ENCODE peak calls at places on chromosomes 6 and 20, in six cellular contexts. Q, V, K, B, R and O are unnamed samples. For H3K4me1, the result is how much of the 10 kb centered on the place peaks cover.

GRCh38 chr6:17865243-17865642 is 122.2 kb downstream of the KIF13A start:
- DNase-seq in Q (peak), V (no peak), K (no peak), B (no peak), R (no peak), O (no peak)

GRCh38 chr6:5866547-5867051 is 140.1 kb downstream of the NRN1 start:
- DNase-seq in Q (no peak), V (no peak), K (peak), B (no peak), R (no peak), O (no peak)

GRCh38 chr6:41546475-41546865 is 289 bp downstream of the FOXP4 start:
- DNase-seq in Q (no peak), V (no peak), K (no peak), B (no peak), R (no peak), O (no peak)

GRCh38 chr20:39190666-39191570 is 228.8 kb downstream of the DHX35 start:
- DNase-seq in Q (peak), V (no peak), K (peak), B (no peak), R (peak), O (peak)

GRCh38 chr6:29236060-29236459 is 65.4 kb downstream of the OR2J2 start:
- DNase-seq in Q (no peak), V (no peak), K (no peak), B (no peak), R (no peak), O (no peak)

GRCh38 chr6:133130863-133131262 is 110.3 kb upstream of the EYA4 start:
- DNase-seq in Q (peak), V (no peak), K (peak), B (no peak), R (no peak), O (no peak)

GRCh38 chr20:19975901-19976300 is 41.3 kb upstream of the NAA20 start:
- DNase-seq in Q (no peak), V (no peak), K (no peak), B (no peak), R (no peak), O (no peak)

GRCh38 chr6:43203029-43203717 is 21.2 kb downstream of the CUL9 start:
- DNase-seq in Q (no peak), V (no peak), K (no peak), B (no peak), R (no peak), O (no peak)

GRCh38 chr6:169646906-169647567 is 54.8 kb downstream of the WDR27 start:
- DNase-seq in Q (no peak), V (no peak), K (no peak), B (no peak), R (no peak), O (no peak)

GRCh38 chr6:144335315-144335861 is 50.3 kb downstream of the UTRN start:
- DNase-seq in Q (no peak), V (no peak), K (no peak), B (no peak), R (no peak), O (no peak)

GRCh38 chr6:71289039-71289801 is 609 bp downstream of the OGFRL1 start:
- DNase-seq in Q (no peak), V (no peak), K (no peak), B (no peak), R (no peak), O (no peak)

GRCh38 chr20:31966991-31967655 is 828 bp upstream of the XKR7 start:
- DNase-seq in Q (no peak), V (no peak), K (no peak), B (no peak), R (no peak), O (no peak)

GRCh38 chr20:23672158-23672557 is 16.7 kb downstream of the CST4 start:
- DNase-seq in Q (no peak), V (no peak), K (no peak), B (no peak), R (no peak), O (no peak)

GRCh38 chr20:4710106-4710475 is 11.6 kb upstream of the PRND start:
- DNase-seq in Q (no peak), V (no peak), K (no peak), B (no peak), R (no peak), O (no peak)

GRCh38 chr6:25472314-25472713 is 179.7 kb upstream of the SCGN start:
- DNase-seq in Q (no peak), V (no peak), K (no peak), B (no peak), R (no peak), O (no peak)

GRCh38 chr6:549901-550300 is 107.0 kb downstream of the HUS1B start:
- DNase-seq in Q (no peak), V (no peak), K (no peak), B (no peak), R (no peak), O (no peak)

DNA sequence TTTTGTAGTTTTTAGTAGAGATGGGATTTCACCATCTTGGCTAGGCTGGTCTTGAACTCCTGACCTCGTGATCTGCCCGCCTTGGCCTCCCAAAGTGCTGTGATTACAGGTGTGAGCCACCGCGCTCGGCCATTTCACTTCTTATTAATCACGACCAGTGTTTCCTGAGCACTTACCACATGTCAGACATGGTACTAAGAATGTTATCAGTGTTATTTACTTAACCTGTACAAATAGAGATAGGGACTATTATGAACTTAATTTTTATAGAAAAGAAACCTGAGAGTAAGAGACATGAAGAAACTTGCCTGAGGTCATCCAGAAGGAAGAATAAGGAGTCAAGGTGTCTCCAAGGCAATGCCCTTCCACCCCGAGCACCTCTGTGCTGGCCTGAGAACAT is 29.3 kb upstream of the EZR start:
- DNase-seq in Q (no peak), V (no peak), K (no peak), B (peak), R (no peak), O (no peak)
- H3K4me1 ChIP-seq in Q (under half), V (under half), K (under half), B (under half), R (under half), O (under half)

GRCh38 chr6:16764188-16764950 is 3.1 kb upstream of the ATXN1 start:
- DNase-seq in Q (no peak), V (no peak), K (peak), B (no peak), R (no peak), O (no peak)
- TF ChIP-seq YY1 in Q (no peak), V (no peak), K (no peak), B (no peak), R (no peak), O (no peak)

DNA sequence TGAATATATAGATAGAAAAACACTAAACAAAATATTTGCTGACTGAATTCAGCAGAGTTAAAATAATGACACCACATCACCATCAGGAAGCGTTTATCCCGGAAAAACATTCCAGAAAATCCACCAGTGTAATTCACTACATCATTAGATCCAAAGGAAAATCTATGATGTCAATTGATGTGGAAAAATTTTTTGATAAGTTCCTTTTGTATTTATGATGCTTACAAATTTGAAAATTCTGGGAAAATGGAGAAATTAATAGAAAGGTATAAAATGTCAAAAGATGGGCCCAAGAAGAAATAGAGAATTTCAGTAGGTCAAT is 7.9 kb upstream of the CCN5 start:
- DNase-seq in Q (no peak), V (no peak), K (no peak), B (no peak), R (no peak), O (no peak)
- H3K4me3 ChIP-seq in Q (no peak), V (no peak), K (no peak), B (no peak), R (no peak), O (no peak)

GRCh38 chr6:16041327-16041726 is 87.6 kb upstream of the MYLIP start:
- DNase-seq in Q (no peak), V (no peak), K (no peak), B (no peak), R (no peak), O (no peak)
- H3K4me1 ChIP-seq in Q (under half), V (under half), K (under half), B (under half), R (under half), O (under half)

DNA sequence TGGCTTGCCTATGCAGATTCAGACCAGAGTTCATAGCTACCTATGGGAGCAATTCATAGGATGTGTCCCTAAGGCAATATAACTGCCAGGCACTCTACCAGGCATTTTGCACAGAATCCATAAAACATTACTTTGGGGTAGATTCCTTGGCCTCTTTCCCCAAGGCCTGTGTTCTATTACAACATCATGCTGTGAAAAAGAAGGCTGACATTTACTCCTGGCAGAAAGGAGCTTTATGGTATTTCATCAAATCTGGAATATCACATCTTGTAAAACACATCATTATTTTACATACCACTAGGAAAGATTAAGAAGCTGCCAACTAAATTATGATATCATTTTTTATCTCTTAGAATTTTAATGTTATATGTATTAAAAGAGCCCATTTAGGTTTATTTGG is 287.0 kb upstream of the MARCKS start:
- DNase-seq in Q (no peak), V (no peak), K (no peak), B (no peak), R (no peak), O (no peak)
- TF ChIP-seq YY1 in Q (no peak), V (no peak), K (no peak), B (no peak), R (no peak), O (no peak)